ENCODE peak calls at places on chromosomes 2 and 18, in seven cellular contexts. O is fibroblast of the aortic adventitia, D is NCI-H345, A is right cardiac atrium, S is activated T-cell treated with anti-CD3 and anti-CD28 coated beads for 24 hours, X is HFF-Myc, C is AG09309. J is an unnamed sample.
A peak's percentile ranks its signal among the peaks of the same experiment; 100 is the strongest.

GRCh38 chr18:61817086-61817485 is 75.7 kb downstream of the RNF152 start:
- DNase-seq in O (no peak), D (no peak), A (no peak), S (no peak), X (no peak), C (peak; percentile 13), J (no peak)

GRCh38 chr18:45745817-45746461 is 22.0 kb downstream of the SLC14A1 start:
- DNase-seq in O (peak; percentile 47), D (no peak), A (peak; percentile 62), S (no peak), X (no peak), C (no peak), J (no peak)

GRCh38 chr2:233563663-233564430 is 2.7 kb downstream of the USP40 start:
- DNase-seq in O (no peak), D (no peak), A (no peak), S (no peak), X (no peak), C (no peak), J (no peak)

GRCh38 chr2:174748948-174749347 is 15.3 kb downstream of the CHRNA1 start:
- DNase-seq in O (peak; percentile 51), D (peak; percentile 61), A (no peak), S (peak; percentile 62), X (no peak), C (no peak), J (peak; percentile 21)

GRCh38 chr18:51668632-51669031 is 471.2 kb upstream of the MEX3C start:
- DNase-seq in O (no peak), D (no peak), A (no peak), S (no peak), X (no peak), C (no peak), J (no peak)

GRCh38 chr18:46502444-46502843 is 154.6 kb downstream of the LOXHD1 start:
- DNase-seq in O (peak; percentile 3), D (no peak), A (no peak), S (no peak), X (no peak), C (no peak), J (no peak)

GRCh38 chr2:218152777-218153176 is 14.0 kb downstream of the CXCR1 start:
- DNase-seq in O (no peak), D (no peak), A (no peak), S (no peak), X (no peak), C (no peak), J (peak; percentile 18)

GRCh38 chr2:182521453-182522427 is 94.9 kb upstream of the PDE1A start:
- DNase-seq in O (no peak), D (no peak), A (no peak), S (no peak), X (no peak), C (no peak), J (no peak)

GRCh38 chr2:71888741-71889445 is 258.8 kb downstream of the CYP26B1 start:
- DNase-seq in O (no peak), D (no peak), A (no peak), S (no peak), X (no peak), C (no peak), J (no peak)

GRCh38 chr2:241636983-241637232 is at the start of gene THAP4:
- DNase-seq in O (no peak), D (no peak), A (peak; percentile 90), S (no peak), X (no peak), C (no peak), J (peak; percentile 81)

GRCh38 chr2:183541766-183542165 is 417.5 kb downstream of the NUP35 start:
- DNase-seq in O (no peak), D (no peak), A (no peak), S (no peak), X (no peak), C (no peak), J (no peak)

GRCh38 chr2:182509-183122 is 81.2 kb downstream of the SH3YL1 start:
- DNase-seq in O (no peak), D (no peak), A (no peak), S (no peak), X (no peak), C (no peak), J (no peak)

GRCh38 chr2:41853427-41854191 is 194.2 kb upstream of the PKDCC start:
- DNase-seq in O (peak; percentile 79), D (peak; percentile 40), A (no peak), S (no peak), X (peak; percentile 36), C (no peak), J (peak; percentile 31)

GRCh38 chr18:46398625-46399024 is 258.4 kb downstream of the LOXHD1 start:
- DNase-seq in O (no peak), D (no peak), A (no peak), S (no peak), X (no peak), C (no peak), J (no peak)

GRCh38 chr18:59660976-59661743 is 36.1 kb downstream of the CCBE1 start:
- DNase-seq in O (peak; percentile 69), D (no peak), A (no peak), S (no peak), X (no peak), C (peak; percentile 46), J (no peak)

GRCh38 chr18:47558110-47558750 is 306.8 kb upstream of the SKOR2 start:
- DNase-seq in O (no peak), D (no peak), A (no peak), S (no peak), X (no peak), C (no peak), J (no peak)

GRCh38 chr2:108184421-108184820 is 55.3 kb upstream of the SULT1C3 start:
- DNase-seq in O (peak; percentile 10), D (peak; percentile 46), A (no peak), S (no peak), X (no peak), C (no peak), J (no peak)

GRCh38 chr2:20836521-20836920 is 13.6 kb upstream of the LDAH start:
- DNase-seq in O (no peak), D (no peak), A (no peak), S (no peak), X (no peak), C (no peak), J (no peak)

GRCh38 chr2:111706481-111707001 is 177.5 kb downstream of the ANAPC1 start:
- DNase-seq in O (no peak), D (no peak), A (no peak), S (no peak), X (no peak), C (no peak), J (no peak)

GRCh38 chr2:191555092-191555742 is 122.7 kb upstream of the NABP1 start:
- DNase-seq in O (peak; percentile 88), D (peak; percentile 84), A (peak; percentile 89), S (peak; percentile 74), X (peak; percentile 71), C (peak; percentile 38), J (peak; percentile 75)

GRCh38 chr18:75269140-75269676 is 58.6 kb downstream of the TSHZ1 start:
- DNase-seq in O (no peak), D (peak; percentile 26), A (no peak), S (no peak), X (no peak), C (no peak), J (peak; percentile 1)

GRCh38 chr2:47174731-47175361 is 19.7 kb upstream of the STPG4 start:
- DNase-seq in O (peak; percentile 55), D (peak; percentile 25), A (peak; percentile 66), S (no peak), X (no peak), C (no peak), J (no peak)

GRCh38 chr2:9703085-9703641 is 72.4 kb upstream of the YWHAQ start:
- DNase-seq in O (peak; percentile 84), D (peak; percentile 89), A (peak; percentile 85), S (peak; percentile 73), X (peak; percentile 94), C (peak; percentile 83), J (no peak)

GRCh38 chr18:46891742-46892214 is 25.5 kb downstream of the PIAS2 start:
- DNase-seq in O (no peak), D (no peak), A (no peak), S (no peak), X (no peak), C (no peak), J (no peak)

GRCh38 chr2:210034087-210034683 is 31.7 kb downstream of the RPE start:
- DNase-seq in O (no peak), D (no peak), A (no peak), S (no peak), X (no peak), C (no peak), J (no peak)

GRCh38 chr2:223621901-223622300 is 19.7 kb upstream of the SCG2 start:
- DNase-seq in O (no peak), D (no peak), A (no peak), S (no peak), X (no peak), C (no peak), J (no peak)

GRCh38 chr18:48191494-48191893 is 217.7 kb downstream of the ZBTB7C start:
- DNase-seq in O (no peak), D (no peak), A (no peak), S (no peak), X (no peak), C (no peak), J (no peak)

GRCh38 chr2:94876523-94876863 is 5.3 kb downstream of the TEKT4 start:
- DNase-seq in O (no peak), D (no peak), A (no peak), S (no peak), X (no peak), C (no peak), J (no peak)

GRCh38 chr2:115303-115702 is 69.0 kb upstream of the FAM110C start:
- DNase-seq in O (no peak), D (no peak), A (no peak), S (no peak), X (no peak), C (no peak), J (no peak)

GRCh38 chr2:1972428-1972827 is 228.1 kb upstream of the PXDN start:
- DNase-seq in O (peak; percentile 34), D (peak; percentile 100), A (peak; percentile 81), S (no peak), X (no peak), C (peak; percentile 14), J (peak; percentile 28)

J was measured in pancreas.